ENCODE peak calls at places on chromosomes 1 and 21, in ten cellular contexts. P is CD8-positive, alpha-beta memory T cell; U is neural progenitor cell; A is psoas muscle; B is stimulated activated CD8-positive, alpha-beta memory T cell treated with anti-CD3 and anti-CD28 coated beads, Interleukin-15, amount 100 ng/mL, for 4 hours; X is AG09309; O is LoVo; M is ovary; V is astrocyte of the spinal cord; D is aorta. L is an unnamed sample.

GRCh38 chr1:14561014-14561693 is 37.3 kb upstream of the KAZN start:
- DNase-seq in O (no peak), D (no peak), P (no peak), X (no peak), U (no peak), B (no peak), A (no peak), M (no peak), V (no peak), L (no peak)

GRCh38 chr1:93680121-93681094 is 1.2 kb downstream of the BCAR3 start:
- DNase-seq in B (peak; percentile 25), O (peak; percentile 82), X (peak; percentile 68), A (peak; percentile 83), P (no peak), M (peak; percentile 85), V (peak; percentile 88), D (peak; percentile 86), U (peak; percentile 93), L (peak; percentile 74)

GRCh38 chr1:30998171-30998570 is 67.3 kb downstream of the PUM1 start:
- DNase-seq in V (no peak), X (no peak), O (no peak), U (no peak), D (no peak), M (no peak), B (no peak), A (no peak), P (no peak), L (no peak)

GRCh38 chr1:179095377-179095776 is 13.5 kb downstream of the TOR3A start:
- DNase-seq in U (no peak), M (no peak), D (no peak), B (no peak), X (no peak), V (no peak), A (no peak), P (no peak), O (no peak), L (no peak)

GRCh38 chr1:94316836-94317789 is 79.7 kb upstream of the ARHGAP29 start:
- DNase-seq in B (no peak), O (peak; percentile 65), U (no peak), V (no peak), A (no peak), X (no peak), P (no peak), D (no peak), M (no peak), L (no peak)

GRCh38 chr1:115757866-115758265 is 10.6 kb downstream of the CASQ2 start:
- DNase-seq in V (no peak), B (no peak), A (no peak), P (no peak), O (no peak), D (no peak), U (no peak), X (no peak), M (no peak), L (no peak)

GRCh38 chr1:180424848-180425457 is 77.4 kb downstream of the ACBD6 start:
- DNase-seq in A (no peak), O (no peak), B (no peak), V (no peak), D (no peak), P (no peak), M (no peak), X (no peak), U (peak; percentile 51), L (no peak)

GRCh38 chr1:219066631-219067349 is 106.9 kb upstream of the LYPLAL1 start:
- DNase-seq in P (no peak), D (no peak), M (no peak), B (no peak), O (peak; percentile 21), U (no peak), V (peak; percentile 62), X (peak; percentile 46), A (no peak), L (peak; percentile 43)

GRCh38 chr21:44907966-44908364 is 12.7 kb downstream of the ITGB2 start:
- DNase-seq in A (no peak), O (no peak), X (no peak), U (no peak), V (no peak), P (no peak), D (peak; percentile 80), M (no peak), B (no peak), L (no peak)

GRCh38 chr1:15429701-15430149 is 8.5 kb upstream of the CTRC start:
- DNase-seq in M (no peak), X (no peak), A (no peak), B (no peak), O (no peak), V (peak; percentile 77), D (no peak), U (no peak), P (no peak), L (no peak)

GRCh38 chr1:163398980-163399379 is 77.2 kb downstream of the NUF2 start:
- DNase-seq in U (no peak), B (no peak), X (no peak), A (no peak), V (no peak), M (no peak), D (no peak), O (no peak), P (no peak), L (no peak)

GRCh38 chr1:67630438-67631045 is 54.5 kb upstream of the GADD45A start:
- DNase-seq in M (no peak), V (no peak), D (no peak), A (no peak), U (no peak), P (no peak), X (no peak), B (no peak), O (peak; percentile 50), L (no peak)

GRCh38 chr1:24930703-24931480 is 816 bp upstream of the RUNX3 start:
- DNase-seq in D (no peak), B (no peak), A (no peak), M (no peak), P (no peak), U (peak; percentile 21), O (no peak), V (no peak), X (no peak), L (no peak)

GRCh38 chr1:202217516-202217915 is 23.9 kb downstream of the LGR6 start:
- DNase-seq in X (no peak), B (no peak), P (no peak), O (no peak), D (no peak), M (no peak), A (no peak), V (no peak), U (no peak), L (no peak)

GRCh38 chr1:47340227-47340626 is 6.6 kb downstream of the CMPK1 start:
- DNase-seq in O (no peak), X (no peak), U (no peak), M (no peak), V (no peak), B (no peak), D (no peak), A (no peak), P (no peak), L (no peak)

GRCh38 chr1:43783671-43784205 is 76.4 kb downstream of the ST3GAL3 start:
- DNase-seq in D (no peak), A (peak; percentile 63), V (peak; percentile 32), M (no peak), O (peak; percentile 80), X (no peak), B (no peak), U (no peak), P (no peak), L (no peak)

GRCh38 chr21:33428669-33429068 is 25.5 kb downstream of the IFNGR2 start:
- DNase-seq in V (no peak), X (no peak), P (no peak), D (peak; percentile 65), B (no peak), M (no peak), O (no peak), U (no peak), A (no peak), L (no peak)

GRCh38 chr1:204267191-204267601 is 53.4 kb upstream of the GOLT1A start:
- DNase-seq in D (no peak), M (no peak), U (no peak), P (no peak), B (no peak), O (no peak), X (no peak), A (no peak), V (no peak), L (no peak)

GRCh38 chr1:150906813-150907212 is 19.4 kb upstream of the SETDB1 start:
- DNase-seq in M (no peak), A (no peak), O (no peak), U (no peak), X (no peak), V (no peak), D (no peak), P (no peak), B (no peak), L (no peak)

GRCh38 chr21:35508389-35508888 is 459.3 kb upstream of the RUNX1 start:
- DNase-seq in B (no peak), P (no peak), D (peak; percentile 88), M (no peak), A (peak; percentile 71), V (peak; percentile 51), X (peak; percentile 52), U (peak; percentile 69), O (peak; percentile 16), L (peak; percentile 32)

GRCh38 chr1:78038071-78038470 is 7.7 kb upstream of the GIPC2 start:
- DNase-seq in X (no peak), M (no peak), P (no peak), D (no peak), U (no peak), O (no peak), A (no peak), B (no peak), V (peak; percentile 65), L (peak; percentile 8)

GRCh38 chr1:223741861-223742260 is 29.5 kb downstream of the CAPN2 start:
- DNase-seq in X (no peak), B (no peak), M (no peak), A (no peak), D (no peak), U (no peak), O (no peak), V (peak; percentile 58), P (no peak), L (no peak)

GRCh38 chr21:45992311-45993209 is 11.0 kb downstream of the COL6A1 start:
- DNase-seq in B (no peak), M (peak; percentile 21), V (no peak), A (peak; percentile 63), D (peak; percentile 56), P (no peak), X (no peak), U (no peak), O (no peak), L (no peak)

GRCh38 chr1:199868777-199869176 is 158.7 kb upstream of the NR5A2 start:
- DNase-seq in V (no peak), D (no peak), B (no peak), A (no peak), X (no peak), M (no peak), P (no peak), O (no peak), U (no peak), L (no peak)

GRCh38 chr1:43706598-43707190 is 642 bp upstream of the ST3GAL3 start:
- DNase-seq in B (no peak), X (no peak), M (no peak), O (peak; percentile 12), V (peak; percentile 26), D (no peak), A (peak; percentile 56), P (no peak), U (peak; percentile 75), L (no peak)

GRCh38 chr1:66730462-66730861 is 21.8 kb upstream of the DYNLT5 start:
- DNase-seq in B (no peak), M (no peak), V (no peak), P (no peak), D (no peak), U (no peak), A (no peak), X (no peak), O (no peak), L (no peak)

GRCh38 chr1:32741417-32742131 is 39.0 kb upstream of the SYNC start:
- DNase-seq in M (peak; percentile 49), O (peak; percentile 47), A (no peak), D (no peak), P (no peak), U (peak; percentile 66), B (no peak), V (no peak), X (no peak), L (no peak)

L was measured in AG09319.